ENCODE peak calls at places on chromosomes 2 and 18, in ten cellular contexts. I is kidney, O is astrocyte, Z is DND-41, G is MM.1S, W is HCT116, N is HepG2, Y is colonic mucosa, D is neuronal stem cell, Q is adipocyte. V is an unnamed sample. For H3K36me3, the result is how much of the 10 kb centered on the place peaks cover.

GRCh38 chr18:79988079-79988924 is at the start of gene TXNL4A:
- DNase-seq in O (peak), W (no peak), N (peak), Y (peak), I (peak), D (peak), Z (peak), G (peak), Q (peak), V (no peak)

GRCh38 chr2:96159084-96159830 is 14.0 kb upstream of the DUSP2 start:
- DNase-seq in G (no peak), D (no peak), Z (peak), Q (no peak), W (no peak), Y (no peak), O (no peak), N (no peak), I (no peak), V (no peak)

GRCh38 chr2:12727641-12728040 is 10.9 kb downstream of the TRIB2 start:
- DNase-seq in Z (no peak), D (no peak), G (no peak), I (peak), W (no peak), Q (no peak), N (no peak), Y (no peak), O (no peak), V (no peak)

GRCh38 chr2:188897096-188897495 is 77.1 kb upstream of the COL3A1 start:
- DNase-seq in Q (peak), I (no peak), O (peak), D (no peak), W (no peak), Z (no peak), Y (no peak), N (no peak), G (no peak), V (no peak)

GRCh38 chr2:198309673-198310280 is 505.4 kb downstream of the PLCL1 start:
- DNase-seq in Q (peak), I (no peak), D (peak), W (peak), Y (peak), Z (peak), N (peak), G (peak), O (no peak), V (peak)

GRCh38 chr2:136054856-136055255 is 63.1 kb downstream of the CXCR4 start:
- DNase-seq in I (no peak), Y (no peak), Z (no peak), D (no peak), O (no peak), Q (no peak), W (no peak), N (no peak), G (no peak), V (no peak)

GRCh38 chr18:36711014-36711725 is 117.6 kb downstream of the TPGS2 start:
- DNase-seq in D (no peak), G (no peak), N (no peak), O (no peak), Y (no peak), I (no peak), W (no peak), Z (no peak), Q (no peak), V (no peak)

GRCh38 chr2:218607436-218608115 is at the start of gene PLCD4:
- DNase-seq in Y (peak), G (no peak), Q (peak), Z (no peak), W (no peak), D (peak), N (no peak), O (peak), I (no peak), V (peak)

GRCh38 chr2:201262718-201263117 is 2.4 kb downstream of the CASP8 start:
- DNase-seq in Y (no peak), Q (no peak), O (no peak), I (no peak), G (peak), D (no peak), W (no peak), N (no peak), Z (no peak), V (no peak)
- H3K9ac ChIP-seq in Y (no peak), Q (peak), O (no peak), I (no peak), G (peak), D (no peak), W (no peak), N (no peak), Z (peak), V (no peak)

DNA sequence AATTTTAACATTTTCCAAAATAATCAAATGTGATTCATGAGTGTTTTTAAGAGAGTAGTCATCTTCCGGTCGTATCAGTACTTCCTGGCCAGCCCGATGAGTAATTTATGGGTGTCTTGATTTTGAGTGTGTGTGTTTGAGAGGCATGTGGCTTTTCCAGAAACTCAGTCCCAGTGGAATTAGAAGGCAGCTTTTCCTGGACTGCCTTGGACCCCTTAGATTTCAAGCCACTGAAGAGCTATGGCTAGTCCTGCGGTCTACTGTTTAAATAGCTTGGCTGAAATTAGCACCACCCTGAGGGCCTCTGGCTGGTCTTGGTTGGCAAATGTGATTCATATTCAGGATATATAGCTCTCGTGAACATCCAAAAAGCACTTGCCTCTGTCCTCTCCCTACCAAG is 59.4 kb downstream of the HK2 start:
- DNase-seq in I (no peak), Y (no peak), Z (no peak), Q (peak), W (no peak), G (no peak), D (no peak), N (no peak), O (peak), V (no peak)
- H3K36me3 ChIP-seq in I (under half), Y (under half), Z (half or more), Q (half or more), W (under half), G (under half), D (under half), N (under half), O (under half), V (under half)

GRCh38 chr2:239278361-239278760 is 122.5 kb downstream of the HDAC4 start:
- DNase-seq in O (no peak), Y (no peak), Z (no peak), N (no peak), D (no peak), I (no peak), G (no peak), W (no peak), Q (no peak), V (no peak)

GRCh38 chr2:239276813-239277193 is 124.0 kb downstream of the HDAC4 start:
- DNase-seq in N (no peak), O (no peak), Q (no peak), D (no peak), Y (peak), W (no peak), I (no peak), Z (no peak), G (no peak), V (no peak)

GRCh38 chr2:239279508-239280295 is 121.1 kb downstream of the HDAC4 start:
- DNase-seq in Y (peak), W (no peak), Z (no peak), N (no peak), D (no peak), Q (no peak), I (no peak), G (no peak), O (no peak), V (no peak)

GRCh38 chr2:239277401-239278085 is 123.3 kb downstream of the HDAC4 start:
- DNase-seq in D (no peak), O (no peak), Q (no peak), G (no peak), Z (no peak), N (no peak), Y (peak), I (no peak), W (no peak), V (no peak)

DNA sequence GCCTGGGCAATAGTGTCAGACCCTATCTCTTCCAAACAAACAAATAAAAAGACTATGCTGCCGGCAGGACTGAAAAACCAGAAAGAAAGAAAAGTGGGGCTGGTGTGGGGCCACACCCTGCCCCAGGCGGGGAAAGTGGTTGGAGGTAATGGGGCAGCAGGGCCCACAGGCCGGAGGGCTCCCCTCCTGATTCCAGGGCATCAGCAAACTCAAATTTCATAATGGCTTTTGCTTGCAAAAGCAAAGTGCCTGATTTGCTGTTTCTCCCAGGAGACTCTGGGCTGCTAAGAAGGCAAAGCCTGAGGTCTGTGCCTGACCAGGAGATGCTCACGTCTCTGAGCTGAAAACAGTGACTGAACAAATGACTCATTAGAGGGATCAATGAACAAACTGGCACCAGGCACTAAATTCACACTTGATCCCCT is 121.9 kb downstream of the HDAC4 start:
- DNase-seq in I (no peak), N (no peak), Y (peak), O (peak), Z (no peak), W (peak), G (no peak), D (no peak), Q (no peak), V (no peak)
- H3K9ac ChIP-seq in I (no peak), N (no peak), Y (no peak), O (no peak), Z (no peak), W (peak), G (no peak), D (no peak), Q (peak), V (no peak)

DNA sequence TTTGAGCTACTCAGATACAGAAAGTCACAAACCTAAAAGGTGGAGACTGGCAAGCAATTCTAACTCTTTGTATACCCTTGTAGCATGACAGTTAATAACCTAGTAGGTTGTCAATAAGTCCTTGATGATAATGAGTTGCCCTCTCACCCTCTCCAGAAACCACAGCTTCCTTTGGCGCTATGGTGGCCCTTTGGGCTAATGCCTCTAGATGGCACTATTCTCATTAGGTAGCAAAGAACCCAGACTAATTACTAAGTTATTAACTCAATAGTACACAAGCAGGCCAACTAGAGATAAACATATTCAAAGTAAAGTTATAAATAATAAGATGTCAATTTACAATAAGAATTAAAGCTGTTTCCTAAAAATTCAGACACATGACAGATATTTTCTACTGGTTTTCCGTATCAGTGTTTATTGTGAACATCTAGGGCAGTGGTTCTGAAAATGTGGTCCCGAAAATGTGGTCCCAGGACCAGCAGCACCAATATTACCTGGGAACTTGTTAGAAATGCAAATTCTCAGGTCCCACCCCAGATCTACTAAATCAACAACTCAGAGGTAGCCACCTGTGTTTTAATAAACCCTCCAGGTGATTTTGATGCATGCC is 41.1 kb downstream of the LDAH start:
- DNase-seq in Y (no peak), W (no peak), Q (peak), D (no peak), O (no peak), N (peak), Z (peak), G (peak), I (no peak), V (peak)
- H3K36me3 ChIP-seq in Y (under half), W (under half), Q (under half), D (under half), O (under half), N (under half), Z (under half), G (under half), I (under half), V (under half)

DNA sequence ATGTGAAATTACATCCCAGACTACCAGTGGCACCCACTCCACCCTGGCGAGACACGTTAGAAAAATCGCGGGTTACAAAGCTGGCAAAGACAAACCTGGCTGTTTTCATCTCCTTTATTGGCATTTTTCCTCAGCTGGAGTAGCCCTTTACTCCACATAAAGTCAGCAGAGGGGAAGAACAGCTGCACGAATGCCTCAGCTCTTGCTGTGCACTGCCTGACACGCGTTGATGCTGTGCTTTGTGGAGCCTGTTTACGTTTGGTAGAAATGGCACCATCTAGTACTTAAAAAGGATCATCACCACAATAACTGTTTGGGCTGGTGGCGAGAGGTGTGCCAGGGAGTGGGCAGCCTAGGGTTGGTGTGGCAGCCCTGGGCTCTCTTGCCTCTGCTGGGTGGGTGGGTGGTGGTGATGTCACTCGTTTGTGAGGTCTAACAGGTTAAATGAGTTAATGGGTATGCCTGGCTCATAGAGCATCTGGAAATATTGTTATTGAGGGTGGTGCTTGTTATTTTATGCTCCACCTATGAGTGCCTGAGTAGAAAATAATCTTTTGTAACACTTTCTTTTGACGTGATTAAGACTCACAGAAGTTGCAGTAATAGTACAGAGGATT is 16.4 kb downstream of the FARP2 start:
- DNase-seq in G (no peak), I (no peak), W (no peak), O (no peak), Q (no peak), Y (peak), N (no peak), Z (no peak), D (no peak), V (no peak)
- H3K9ac ChIP-seq in G (no peak), I (no peak), W (no peak), O (no peak), Q (no peak), Y (peak), N (no peak), Z (no peak), D (no peak), V (no peak)

DNA sequence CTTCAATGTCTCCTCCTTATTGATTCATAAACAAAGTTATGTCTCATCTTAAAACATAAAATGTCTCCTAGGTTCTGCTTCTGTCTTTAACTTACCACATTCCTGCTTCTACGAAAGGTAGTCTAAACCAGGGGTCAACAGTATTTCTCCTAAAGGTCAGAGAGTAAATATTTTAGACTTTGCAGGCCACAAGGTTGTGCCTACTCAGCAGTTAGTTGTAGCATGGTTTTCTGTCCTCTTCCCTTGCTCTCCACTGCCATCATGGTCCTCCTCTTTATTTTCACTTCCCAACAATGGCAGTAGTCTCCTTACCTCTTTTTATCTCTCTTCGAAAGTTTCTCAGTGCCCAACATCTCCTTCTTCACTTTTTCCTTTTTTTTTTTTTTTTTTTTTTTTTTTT is 68.3 kb upstream of the LRP1B start:
- DNase-seq in D (no peak), G (no peak), Q (no peak), N (no peak), O (no peak), I (no peak), W (no peak), Y (no peak), Z (no peak), V (no peak)
- H3K36me3 ChIP-seq in D (under half), G (under half), Q (under half), N (under half), O (under half), I (under half), W (under half), Y (under half), Z (under half), V (under half)

GRCh38 chr18:12497296-12497695 is 89.6 kb downstream of the PRELID3A start:
- DNase-seq in O (no peak), W (no peak), D (no peak), I (no peak), Y (no peak), G (no peak), Z (no peak), Q (no peak), N (no peak), V (no peak)
- H3K9ac ChIP-seq in O (no peak), W (no peak), D (peak), I (no peak), Y (no peak), G (no peak), Z (no peak), Q (no peak), N (no peak), V (no peak)

GRCh38 chr2:210007895-210008294 is 5.5 kb downstream of the RPE start:
- DNase-seq in O (peak), Q (no peak), G (no peak), N (no peak), I (no peak), D (no peak), Z (no peak), W (no peak), Y (no peak), V (no peak)
- H3K36me3 ChIP-seq in O (under half), Q (under half), G (under half), N (under half), I (under half), D (under half), Z (half or more), W (under half), Y (under half), V (half or more)